ENCODE peak calls at places on chromosomes 13 and 19, in four cellular contexts. G, W, T and H are unnamed samples.

GRCh38 chr13:41700790-41701310 is 243.5 kb downstream of the RGCC start:
- DNase-seq in G (peak; percentile 57), W (peak; percentile 70), T (no peak), H (peak; percentile 85)

GRCh38 chr19:6056801-6057650 is 53.3 kb downstream of the RFX2 start:
- DNase-seq in G (peak; percentile 84), W (peak; percentile 93), T (no peak), H (no peak)

GRCh38 chr19:7366701-7367420 is 18.1 kb downstream of the ARHGEF18 start:
- DNase-seq in G (no peak), W (peak; percentile 26), T (peak; percentile 23), H (peak; percentile 58)

GRCh38 chr19:18135712-18136584 is 17.0 kb upstream of the PIK3R2 start:
- DNase-seq in G (no peak), W (no peak), T (no peak), H (no peak)

GRCh38 chr13:21557995-21558394 is 46.0 kb downstream of the MICU2 start:
- DNase-seq in G (no peak), W (no peak), T (peak; percentile 59), H (no peak)

GRCh38 chr19:6677924-6678689 is 8.1 kb upstream of the TNFSF14 start:
- DNase-seq in G (no peak), W (no peak), T (peak; percentile 67), H (no peak)

GRCh38 chr13:113528101-113528797 is 37.7 kb upstream of the DCUN1D2 start:
- DNase-seq in G (no peak), W (no peak), T (no peak), H (no peak)

GRCh38 chr13:21668665-21669599 is 1.9 kb upstream of the FGF9 start:
- DNase-seq in G (no peak), W (peak; percentile 36), T (peak; percentile 60), H (no peak)

GRCh38 chr13:105007166-105007808 is 1528.2 kb downstream of the EFNB2 start:
- DNase-seq in G (no peak), W (no peak), T (no peak), H (no peak)

GRCh38 chr13:97367016-97367415 is 67.0 kb upstream of the RAP2A start:
- DNase-seq in G (no peak), W (peak; percentile 88), T (no peak), H (no peak)

GRCh38 chr13:31884556-31884955 is 145.2 kb downstream of the RXFP2 start:
- DNase-seq in G (no peak), W (no peak), T (no peak), H (no peak)

GRCh38 chr19:917323-918151 is at the start of gene KISS1R:
- DNase-seq in G (no peak), W (no peak), T (peak; percentile 93), H (no peak)

GRCh38 chr13:37141011-37141410 is 35.5 kb upstream of the CSNK1A1L start:
- DNase-seq in G (no peak), W (peak; percentile 88), T (no peak), H (no peak)

GRCh38 chr13:30496147-30496546 is 30.4 kb upstream of the HMGB1 start:
- DNase-seq in G (no peak), W (no peak), T (no peak), H (no peak)

GRCh38 chr19:2544576-2545415 is 68.9 kb downstream of the GADD45B start:
- DNase-seq in G (no peak), W (no peak), T (no peak), H (no peak)

GRCh38 chr13:111215081-111216047 is 100.3 kb downstream of the ARHGEF7 start:
- DNase-seq in G (no peak), W (no peak), T (peak; percentile 65), H (no peak)

GRCh38 chr13:30052127-30052526 is 201.7 kb upstream of the UBL3 start:
- DNase-seq in G (no peak), W (no peak), T (peak; percentile 14), H (no peak)

GRCh38 chr19:56875717-56876116 is 35.2 kb upstream of the PEG3 start:
- DNase-seq in G (no peak), W (no peak), T (no peak), H (no peak)

GRCh38 chr13:110042253-110042652 is 255.9 kb upstream of the IRS2 start:
- DNase-seq in G (no peak), W (peak; percentile 30), T (no peak), H (no peak)

GRCh38 chr19:41339936-41340335 is 13.8 kb downstream of the TGFB1 start:
- DNase-seq in G (no peak), W (peak; percentile 48), T (no peak), H (no peak)

GRCh38 chr19:2780284-2780683 is 2.8 kb downstream of the SGTA start:
- DNase-seq in G (no peak), W (no peak), T (no peak), H (no peak)

GRCh38 chr19:50629801-50630200 is 9.9 kb downstream of the SYT3 start:
- DNase-seq in G (no peak), W (no peak), T (no peak), H (no peak)

GRCh38 chr13:73303858-73304257 is 245.1 kb downstream of the KLF5 start:
- DNase-seq in G (no peak), W (peak; percentile 62), T (no peak), H (no peak)

GRCh38 chr13:48265217-48265815 is 32.3 kb downstream of the ITM2B start:
- DNase-seq in G (no peak), W (no peak), T (no peak), H (no peak)

GRCh38 chr19:38839816-38840582 is 8.4 kb upstream of the ECH1 start:
- DNase-seq in G (no peak), W (no peak), T (no peak), H (no peak)

GRCh38 chr19:57105976-57106610 is 13.7 kb upstream of the USP29 start:
- DNase-seq in G (no peak), W (no peak), T (no peak), H (no peak)

GRCh38 chr13:112928958-112929777 is 39.8 kb upstream of the MCF2L start:
- DNase-seq in G (peak; percentile 59), W (peak; percentile 15), T (no peak), H (no peak)

GRCh38 chr19:13974073-13974472 is 21.8 kb downstream of the DCAF15 start:
- DNase-seq in G (no peak), W (no peak), T (peak; percentile 82), H (no peak)

GRCh38 chr13:46668302-46668720 is 115.3 kb downstream of the LRCH1 start:
- DNase-seq in G (peak; percentile 65), W (peak; percentile 91), T (no peak), H (no peak)

GRCh38 chr19:5321851-5322681 is 18.5 kb downstream of the PTPRS start:
- DNase-seq in G (no peak), W (no peak), T (peak; percentile 28), H (no peak)

GRCh38 chr19:9848060-9848459 is 12.9 kb downstream of the PIN1 start:
- DNase-seq in G (no peak), W (no peak), T (peak; percentile 65), H (no peak)

GRCh38 chr13:20193142-20193923 is 595 bp upstream of the GJB2 start:
- DNase-seq in G (no peak), W (no peak), T (peak; percentile 35), H (no peak)

GRCh38 chr13:54607421-54607820 is 1578.8 kb downstream of the OLFM4 start:
- DNase-seq in G (no peak), W (no peak), T (no peak), H (no peak)

GRCh38 chr19:46408611-46409039 is 4.7 kb downstream of the CCDC8 start:
- DNase-seq in G (peak; percentile 42), W (no peak), T (peak; percentile 44), H (no peak)

GRCh38 chr19:46411088-46412033 is 2.0 kb downstream of the CCDC8 start:
- DNase-seq in G (no peak), W (no peak), T (no peak), H (no peak)

GRCh38 chr19:46412034-46412982 is 1.1 kb downstream of the CCDC8 start:
- DNase-seq in G (no peak), W (no peak), T (peak; percentile 61), H (no peak)

GRCh38 chr19:46409146-46409545 is 4.2 kb downstream of the CCDC8 start:
- DNase-seq in G (no peak), W (no peak), T (no peak), H (no peak)

DNA sequence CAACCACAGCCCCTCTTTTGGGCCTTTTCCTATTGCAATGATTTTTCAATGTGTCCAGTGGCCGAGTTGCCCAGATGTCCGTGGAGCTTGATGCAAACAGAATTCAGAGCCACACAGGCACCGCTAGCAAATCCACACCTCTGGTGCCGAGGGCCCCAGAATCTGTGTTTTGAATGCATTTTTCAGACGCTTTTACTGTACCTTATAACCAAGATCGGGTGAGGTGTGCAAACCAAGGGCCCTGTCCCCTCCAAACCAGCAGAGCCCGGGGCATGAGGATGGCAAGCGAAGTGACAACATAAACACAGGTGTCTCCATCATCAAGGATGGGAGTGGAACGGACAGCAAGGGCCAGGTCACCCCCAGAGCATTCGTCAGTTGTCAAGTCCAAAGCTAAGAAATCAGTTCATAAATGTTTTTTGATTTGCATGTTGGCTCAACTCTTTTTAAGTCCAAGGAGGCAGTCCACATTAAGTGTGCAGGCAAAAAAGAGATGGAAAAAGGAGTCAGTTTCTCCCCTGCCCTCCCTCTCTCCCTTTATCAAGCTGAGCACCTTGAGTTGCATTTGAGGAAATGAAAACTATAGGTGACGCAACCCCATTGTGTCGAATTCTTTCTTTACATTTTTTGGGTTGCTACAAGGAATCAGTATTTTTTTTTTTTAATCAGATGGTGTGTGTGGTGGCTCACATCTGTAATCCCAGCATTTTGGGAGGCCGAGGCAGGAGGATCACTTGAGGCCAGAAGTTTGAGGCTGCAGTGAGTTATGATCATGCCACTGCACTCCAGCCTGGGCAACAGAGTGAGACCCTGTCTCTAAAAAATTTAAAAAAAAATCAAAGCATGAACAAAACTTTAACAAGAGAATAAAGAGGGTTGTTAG is 2.9 kb downstream of the CCDC8 start:
- DNase-seq in G (no peak), W (no peak), T (no peak), H (no peak)
- H3K4me3 ChIP-seq in G (no peak overlapping the region), W (no peak overlapping the region), T (no peak overlapping the region), H (no peak overlapping the region)

GRCh38 chr13:98785968-98786367 is 33.5 kb upstream of the SLC15A1 start:
- DNase-seq in G (no peak), W (no peak), T (peak; percentile 16), H (no peak)
- H3K4me3 ChIP-seq in G (no peak overlapping the region), W (no peak overlapping the region), T (no peak overlapping the region), H (no peak overlapping the region)

GRCh38 chr13:106555631-106556328 is 12.2 kb downstream of the ARGLU1 start:
- DNase-seq in G (no peak), W (peak; percentile 39), T (no peak), H (no peak)
- H3K4me3 ChIP-seq in G (no peak overlapping the region), W (no peak overlapping the region), T (no peak overlapping the region), H (no peak overlapping the region)

GRCh38 chr19:3949997-3950859 is 17.4 kb downstream of the NMRK2 start:
- DNase-seq in G (no peak), W (no peak), T (no peak), H (no peak)
- H3K4me3 ChIP-seq in G (peak overlapping the region; percentile 27), W (no peak overlapping the region), T (no peak overlapping the region), H (no peak overlapping the region)

GRCh38 chr19:15508035-15508710 is at the start of gene CYP4F22:
- DNase-seq in G (no peak), W (no peak), T (no peak), H (no peak)
- H3K4me3 ChIP-seq in G (no peak within 1 kb of the TSS), W (no peak within 1 kb of the TSS), T (no peak within 1 kb of the TSS), H (no peak within 1 kb of the TSS)

GRCh38 chr13:25394661-25395060 is 22.9 kb downstream of the ATP8A2 start:
- DNase-seq in G (no peak), W (no peak), T (no peak), H (no peak)

GRCh38 chr13:25401958-25402357 is 30.2 kb downstream of the ATP8A2 start:
- DNase-seq in G (no peak), W (no peak), T (no peak), H (no peak)

GRCh38 chr13:25391932-25392331 is 20.2 kb downstream of the ATP8A2 start:
- DNase-seq in G (no peak), W (no peak), T (no peak), H (no peak)

GRCh38 chr13:25397763-25398162 is 26.0 kb downstream of the ATP8A2 start:
- DNase-seq in G (no peak), W (no peak), T (no peak), H (no peak)
- H3K4me3 ChIP-seq in G (no peak overlapping the region), W (no peak overlapping the region), T (no peak overlapping the region), H (no peak overlapping the region)